ENCODE peak calls at places on chromosome 10, in five cellular contexts. One of them, this sample, is unnamed.

GRCh38 chr10:69816963-69817605 is 15.4 kb downstream of the COL13A1 start:
- DNase-seq in T-helper 2 cell: no peak
- DNase-seq in fibroblast of lung: no peak
- DNase-seq in T-cell: no peak
- DNase-seq in posterior vena cava: no peak
- DNase-seq in this sample: no peak

GRCh38 chr10:89458760-89459159 is 44.4 kb downstream of the IFIT5 start:
- DNase-seq in T-helper 2 cell: no peak
- DNase-seq in fibroblast of lung: peak; percentile 51
- DNase-seq in T-cell: no peak
- DNase-seq in posterior vena cava: no peak
- DNase-seq in this sample: no peak

GRCh38 chr10:101047961-101048892 is 13.6 kb upstream of the KAZALD1 start:
- DNase-seq in T-helper 2 cell: no peak
- DNase-seq in fibroblast of lung: no peak
- DNase-seq in T-cell: no peak
- DNase-seq in posterior vena cava: no peak
- DNase-seq in this sample: no peak

GRCh38 chr10:103720328-103720963 is 134.9 kb downstream of the SH3PXD2A start:
- DNase-seq in T-helper 2 cell: no peak
- DNase-seq in fibroblast of lung: peak; percentile 29
- DNase-seq in T-cell: no peak
- DNase-seq in posterior vena cava: no peak
- DNase-seq in this sample: no peak

GRCh38 chr10:557792-558328 is 131.6 kb downstream of the DIP2C start:
- DNase-seq in T-helper 2 cell: no peak
- DNase-seq in fibroblast of lung: no peak
- DNase-seq in T-cell: no peak
- DNase-seq in posterior vena cava: peak; percentile 50
- DNase-seq in this sample: no peak

GRCh38 chr10:24305551-24306506 is 96.9 kb downstream of the KIAA1217 start:
- DNase-seq in T-helper 2 cell: no peak
- DNase-seq in fibroblast of lung: peak; percentile 80
- DNase-seq in T-cell: no peak
- DNase-seq in posterior vena cava: no peak
- DNase-seq in this sample: no peak

GRCh38 chr10:86331861-86332260 is 34.7 kb downstream of the GRID1 start:
- DNase-seq in T-helper 2 cell: no peak
- DNase-seq in fibroblast of lung: no peak
- DNase-seq in T-cell: no peak
- DNase-seq in posterior vena cava: peak; percentile 49
- DNase-seq in this sample: no peak

GRCh38 chr10:24958701-24959392 is 6.4 kb upstream of the PRTFDC1 start:
- DNase-seq in T-helper 2 cell: no peak
- DNase-seq in fibroblast of lung: peak; percentile 88
- DNase-seq in T-cell: no peak
- DNase-seq in posterior vena cava: no peak
- DNase-seq in this sample: no peak

GRCh38 chr10:60532691-60533468 is 143.2 kb upstream of the ANK3 start:
- DNase-seq in T-helper 2 cell: no peak
- DNase-seq in fibroblast of lung: no peak
- DNase-seq in T-cell: no peak
- DNase-seq in posterior vena cava: no peak
- DNase-seq in this sample: no peak

GRCh38 chr10:63137306-63137705 is 4.2 kb downstream of the NRBF2 start:
- DNase-seq in T-helper 2 cell: no peak
- DNase-seq in fibroblast of lung: peak; percentile 72
- DNase-seq in T-cell: no peak
- DNase-seq in posterior vena cava: no peak
- DNase-seq in this sample: no peak

GRCh38 chr10:5620223-5620721 is 46.1 kb downstream of the ASB13 start:
- DNase-seq in T-helper 2 cell: no peak
- DNase-seq in fibroblast of lung: peak; percentile 14
- DNase-seq in T-cell: no peak
- DNase-seq in posterior vena cava: peak; percentile 85
- DNase-seq in this sample: no peak

This sample was measured in activated T-helper 9 cell treated with anti-CD3 and anti-CD28 coated beads, Interleukin-2, amount 50 U/mL, for 16 hours.